ENCODE peak calls at places on chromosomes 5 and 9, in ten cellular contexts. U, A, E, P, Y, S, T, L, R and J are unnamed samples.

GRCh38 chr9:133834080-133834976 is 96.2 kb upstream of the SARDH start:
- DNase-seq in U (no peak), A (no peak), E (no peak), P (no peak), Y (no peak), S (no peak), T (no peak), L (no peak), R (no peak), J (no peak)

GRCh38 chr9:35733109-35733541 is 659 bp downstream of the CREB3 start:
- DNase-seq in U (peak; percentile 74), A (no peak), E (no peak), P (peak; percentile 60), Y (no peak), S (peak; percentile 56), T (no peak), L (peak; percentile 37), R (peak; percentile 60), J (no peak)

GRCh38 chr5:178483620-178484019 is 106.6 kb downstream of the COL23A1 start:
- DNase-seq in U (peak; percentile 5), A (peak; percentile 56), E (peak; percentile 75), P (no peak), Y (peak; percentile 65), S (no peak), T (no peak), L (no peak), R (no peak), J (no peak)

GRCh38 chr9:8826281-8826680 is 1026.7 kb upstream of the DMAC1 start:
- DNase-seq in U (no peak), A (no peak), E (no peak), P (no peak), Y (no peak), S (no peak), T (no peak), L (no peak), R (no peak), J (no peak)

GRCh38 chr5:159737263-159737662 is 179.0 kb upstream of the ADRA1B start:
- DNase-seq in U (no peak), A (no peak), E (no peak), P (no peak), Y (no peak), S (no peak), T (no peak), L (no peak), R (no peak), J (no peak)

GRCh38 chr5:134445841-134446818 is 34.4 kb upstream of the CDKN2AIPNL start:
- DNase-seq in U (peak; percentile 75), A (no peak), E (no peak), P (no peak), Y (no peak), S (no peak), T (no peak), L (no peak), R (peak; percentile 73), J (no peak)

GRCh38 chr5:115459844-115460243 is 84.7 kb downstream of the FEM1C start:
- DNase-seq in U (no peak), A (no peak), E (no peak), P (no peak), Y (no peak), S (peak; percentile 44), T (no peak), L (peak; percentile 35), R (no peak), J (no peak)

GRCh38 chr5:139475865-139476651 is 5.3 kb downstream of the SMIM33 start:
- DNase-seq in U (no peak), A (no peak), E (no peak), P (no peak), Y (no peak), S (no peak), T (no peak), L (no peak), R (no peak), J (no peak)

GRCh38 chr9:33436445-33436844 is 10.9 kb downstream of the AQP3 start:
- DNase-seq in U (no peak), A (no peak), E (no peak), P (no peak), Y (no peak), S (peak; percentile 40), T (no peak), L (no peak), R (no peak), J (no peak)

GRCh38 chr9:104494808-104495207 is 9.3 kb upstream of the OR13F1 start:
- DNase-seq in U (peak; percentile 50), A (no peak), E (no peak), P (no peak), Y (no peak), S (peak; percentile 6), T (no peak), L (no peak), R (no peak), J (no peak)

GRCh38 chr5:76746677-76747076 is 30.8 kb downstream of the F2R start:
- DNase-seq in U (no peak), A (no peak), E (no peak), P (no peak), Y (no peak), S (no peak), T (no peak), L (no peak), R (no peak), J (no peak)

GRCh38 chr9:35844628-35845301 is 15.7 kb downstream of the TMEM8B start:
- DNase-seq in U (peak; percentile 82), A (peak; percentile 27), E (no peak), P (peak; percentile 53), Y (no peak), S (peak; percentile 94), T (no peak), L (peak; percentile 66), R (peak; percentile 71), J (peak; percentile 36)